ENCODE peak calls at places on chromosomes 6 and 20, in four cellular contexts. K is B cell, D is Daoy, X is nucleus accumbens. R is an unnamed sample.

GRCh38 chr6:48893048-48893447 is 570.0 kb downstream of the MMUT start:
- DNase-seq in K (no peak), D (no peak), X (no peak), R (no peak)

GRCh38 chr20:478949-479429 is 16.7 kb upstream of the TBC1D20 start:
- DNase-seq in K (peak), D (peak), X (no peak), R (no peak)

GRCh38 chr6:155201461-155202226 is 62.2 kb upstream of the CLDN20 start:
- DNase-seq in K (no peak), D (peak), X (no peak), R (no peak)

GRCh38 chr6:75421316-75422023 is 72.1 kb downstream of the FILIP1 start:
- DNase-seq in K (no peak), D (no peak), X (no peak), R (no peak)

GRCh38 chr6:75579951-75580350 is 21.7 kb upstream of the SENP6 start:
- DNase-seq in K (no peak), D (no peak), X (no peak), R (no peak)

GRCh38 chr6:47512872-47513271 is 35.3 kb downstream of the CD2AP start:
- DNase-seq in K (no peak), D (no peak), X (no peak), R (no peak)

GRCh38 chr6:14165091-14165490 is 47.5 kb downstream of the CD83 start:
- DNase-seq in K (no peak), D (peak), X (no peak), R (no peak)

GRCh38 chr6:151437401-151437800 is 14.5 kb downstream of the RMND1 start:
- DNase-seq in K (no peak), D (no peak), X (no peak), R (no peak)

GRCh38 chr6:36327226-36328009 is 9.3 kb downstream of the BNIP5 start:
- DNase-seq in K (no peak), D (no peak), X (no peak), R (no peak)

GRCh38 chr6:169216830-169217229 is 36.8 kb downstream of the THBS2 start:
- DNase-seq in K (no peak), D (peak), X (no peak), R (no peak)

GRCh38 chr20:17910828-17911294 is 57.7 kb downstream of the SNX5 start:
- DNase-seq in K (no peak), D (peak), X (no peak), R (no peak)

GRCh38 chr20:24981750-24982149 is 10.8 kb downstream of the APMAP start:
- DNase-seq in K (no peak), D (no peak), X (no peak), R (peak)

GRCh38 chr6:20473518-20473917 is 60.7 kb upstream of the CDKAL1 start:
- DNase-seq in K (no peak), D (no peak), X (no peak), R (no peak)

GRCh38 chr6:160408528-160408927 is 60.4 kb downstream of the SLC22A3 start:
- DNase-seq in K (no peak), D (no peak), X (no peak), R (no peak)

GRCh38 chr20:3195607-3196230 is 8.8 kb downstream of the DDRGK1 start:
- DNase-seq in K (no peak), D (no peak), X (no peak), R (no peak)

GRCh38 chr6:6057442-6058053 is 50.8 kb upstream of the NRN1 start:
- DNase-seq in K (peak), D (peak), X (no peak), R (no peak)

GRCh38 chr20:11454966-11455799 is 462.5 kb upstream of the BTBD3 start:
- DNase-seq in K (no peak), D (peak), X (no peak), R (no peak)

GRCh38 chr20:61353996-61354390 is 101.9 kb downstream of the CDH4 start:
- DNase-seq in K (no peak), D (no peak), X (no peak), R (no peak)

GRCh38 chr20:10696650-10697049 is 22.9 kb upstream of the JAG1 start:
- DNase-seq in K (no peak), D (no peak), X (no peak), R (no peak)

GRCh38 chr6:12748411-12748810 is 31.8 kb downstream of the PHACTR1 start:
- DNase-seq in K (no peak), D (no peak), X (no peak), R (no peak)

GRCh38 chr6:159608961-159609673 is 83.9 kb downstream of the SOD2 start:
- DNase-seq in K (peak), D (peak), X (no peak), R (no peak)

GRCh38 chr20:17882065-17882833 is 86.3 kb downstream of the SNX5 start:
- DNase-seq in K (no peak), D (no peak), X (no peak), R (peak)

GRCh38 chr6:3510617-3511016 is 53.8 kb upstream of the SLC22A23 start:
- DNase-seq in K (no peak), D (no peak), X (no peak), R (no peak)

GRCh38 chr6:14272111-14273085 is 154.8 kb downstream of the CD83 start:
- DNase-seq in K (no peak), D (peak), X (no peak), R (no peak)

R was measured in hypothalamus.